ENCODE peak calls at places on chromosomes 2 and 18, in ten cellular contexts. W is RPMI8226; V is MV-4-11; C is OCI-LY7; G is ecto neural progenitor cell; L is CD4-positive, alpha-beta T cell; R is HFFc6; F is NCI-H524 treated with DMSO at 0.1 percent for 48 hours; Q is astrocyte of the spinal cord; A is type B pancreatic cell. M is an unnamed sample.

GRCh38 chr2:110773470-110773921 is 41.1 kb downstream of the ACOXL start:
- DNase-seq in V (no peak), C (no peak), L (no peak), A (no peak), G (no peak), F (no peak), Q (no peak), R (no peak), W (no peak), M (no peak)

GRCh38 chr2:15688924-15689568 is 97.4 kb downstream of the DDX1 start:
- DNase-seq in L (no peak), G (no peak), Q (no peak), C (no peak), A (no peak), F (no peak), W (no peak), R (no peak), V (no peak), M (no peak)

GRCh38 chr2:238444242-238444641 is 17.5 kb downstream of the ASB1 start:
- DNase-seq in V (no peak), G (no peak), R (no peak), C (no peak), L (no peak), Q (no peak), A (no peak), W (no peak), F (no peak), M (no peak)

GRCh38 chr2:112876971-112877361 is 34.0 kb upstream of the IL37 start:
- DNase-seq in Q (no peak), R (no peak), F (no peak), C (no peak), L (no peak), A (no peak), V (no peak), G (no peak), W (no peak), M (no peak)

GRCh38 chr2:60973705-60974104 is 43.8 kb upstream of the PEX13 start:
- DNase-seq in V (no peak), A (no peak), L (no peak), G (no peak), W (no peak), R (no peak), Q (no peak), F (no peak), C (peak; percentile 33), M (no peak)

GRCh38 chr2:106156305-106157288 is 37.5 kb downstream of the UXS1 start:
- DNase-seq in F (no peak), C (no peak), W (no peak), V (peak; percentile 11), R (no peak), Q (peak; percentile 70), G (no peak), L (no peak), A (no peak), M (no peak)

GRCh38 chr18:62500966-62501591 is 21.7 kb upstream of the ZCCHC2 start:
- DNase-seq in Q (no peak), W (no peak), L (no peak), R (no peak), V (no peak), C (no peak), G (no peak), F (no peak), A (no peak), M (no peak)

GRCh38 chr2:100212820-100213219 is 70.4 kb upstream of the AFF3 start:
- DNase-seq in Q (no peak), F (no peak), V (no peak), R (no peak), G (no peak), C (no peak), W (no peak), L (no peak), A (no peak), M (no peak)

M was measured in B cell.